ENCODE peak calls at places on chromosomes 16 and 17, in four cellular contexts. G is fibroblast of lung, K is left lung, M is GM12878. X is an unnamed sample.

GRCh38 chr16:70713781-70714180 is 27.9 kb upstream of the MTSS2 start:
- DNase-seq in K (no peak), G (no peak), M (no peak), X (no peak)

GRCh38 chr17:49344914-49345313 is 17.1 kb downstream of the ZNF652 start:
- DNase-seq in M (no peak), G (no peak), K (no peak), X (no peak)

GRCh38 chr16:50302472-50303005 is 36.2 kb downstream of the ADCY7 start:
- DNase-seq in K (peak), G (no peak), M (no peak), X (no peak)

GRCh38 chr16:81408409-81408950 is 36.1 kb upstream of the CMIP start:
- DNase-seq in K (no peak), G (no peak), M (no peak), X (no peak)

GRCh38 chr16:85004587-85005205 is 6.6 kb downstream of the ZDHHC7 start:
- DNase-seq in M (no peak), G (peak), K (peak), X (no peak)

GRCh38 chr17:5226940-5227878 is 7.5 kb downstream of the SCIMP start:
- DNase-seq in K (peak), G (no peak), M (peak), X (no peak)

GRCh38 chr16:86879268-86879667 is 300.9 kb downstream of the FOXL1 start:
- DNase-seq in G (no peak), K (no peak), M (no peak), X (no peak)

GRCh38 chr17:82531431-82531881 is 11.9 kb downstream of the FOXK2 start:
- DNase-seq in G (peak), M (no peak), K (no peak), X (no peak)

GRCh38 chr17:74746922-74747321 is 1.5 kb upstream of the NHERF1 start:
- DNase-seq in G (no peak), K (no peak), M (no peak), X (no peak)

GRCh38 chr16:74449470-74449869 is 28.2 kb upstream of the CLEC18B start:
- DNase-seq in G (no peak), M (no peak), K (no peak), X (no peak)

GRCh38 chr17:9364837-9365430 is 210.7 kb downstream of the STX8 start:
- DNase-seq in K (no peak), M (no peak), G (peak), X (no peak)

GRCh38 chr17:56867948-56868376 is 34.0 kb downstream of the DGKE start:
- DNase-seq in K (no peak), G (no peak), M (no peak), X (no peak)

GRCh38 chr16:11793840-11794239 is 3.2 kb downstream of the ZC3H7A start:
- DNase-seq in G (no peak), K (no peak), M (no peak), X (no peak)

GRCh38 chr17:82175951-82176350 is 36.7 kb downstream of the CCDC57 start:
- DNase-seq in M (no peak), G (no peak), K (no peak), X (no peak)

GRCh38 chr17:74523308-74523707 is 8.0 kb downstream of the CD300LB start:
- DNase-seq in K (peak), M (no peak), G (no peak), X (no peak)

GRCh38 chr17:49545007-49545660 is 30.5 kb upstream of the NXPH3 start:
- DNase-seq in M (no peak), G (no peak), K (no peak), X (no peak)

GRCh38 chr16:51161440-51162195 is 10.5 kb upstream of the SALL1 start:
- DNase-seq in G (peak), M (no peak), K (no peak), X (no peak)

GRCh38 chr17:48621410-48622387 is 4.5 kb downstream of the HOXB9 start:
- DNase-seq in K (no peak), M (no peak), G (no peak), X (no peak)

GRCh38 chr16:5016967-5017677 is 16.6 kb downstream of the NAGPA start:
- DNase-seq in K (no peak), M (no peak), G (no peak), X (no peak)

GRCh38 chr17:28154242-28154641 is 111.8 kb downstream of the NLK start:
- DNase-seq in K (no peak), G (no peak), M (no peak), X (no peak)

GRCh38 chr17:27256225-27257030 is 37.5 kb upstream of the WSB1 start:
- DNase-seq in G (peak), M (no peak), K (no peak), X (no peak)

GRCh38 chr17:7857724-7858486 is at the start of gene CYB5D1:
- DNase-seq in M (no peak), G (peak), K (peak), X (peak)

GRCh38 chr17:80951121-80952090 is 40.2 kb upstream of the CHMP6 start:
- DNase-seq in M (no peak), G (no peak), K (peak), X (no peak)

GRCh38 chr17:79123988-79124387 is 49.4 kb downstream of the ENGASE start:
- DNase-seq in M (no peak), K (no peak), G (no peak), X (no peak)

GRCh38 chr16:13863075-13863765 is 56.7 kb upstream of the ERCC4 start:
- DNase-seq in G (no peak), M (no peak), K (no peak), X (no peak)

GRCh38 chr17:63524051-63524450 is 893 bp downstream of the KCNH6 start:
- DNase-seq in G (no peak), M (no peak), K (no peak), X (no peak)

GRCh38 chr16:90022209-90023077 is 3.2 kb upstream of the DBNDD1 start:
- DNase-seq in M (peak), K (peak), G (peak), X (peak)

GRCh38 chr17:79368521-79368920 is 242.3 kb downstream of the RBFOX3 start:
- DNase-seq in M (no peak), K (no peak), G (no peak), X (no peak)

GRCh38 chr17:51423421-51424160 is 163.2 kb downstream of the UTP18 start:
- DNase-seq in G (no peak), K (no peak), M (no peak), X (no peak)

GRCh38 chr17:81487089-81487486 is 25.5 kb downstream of the ACTG1 start:
- DNase-seq in M (no peak), K (no peak), G (no peak), X (no peak)

GRCh38 chr17:67177732-67178131 is 67.3 kb downstream of the HELZ start:
- DNase-seq in G (no peak), K (no peak), M (no peak), X (no peak)

GRCh38 chr16:30030841-30031413 is at the start of gene TLCD3B:
- DNase-seq in K (no peak), G (no peak), M (no peak), X (no peak)

GRCh38 chr16:89383095-89384003 is 107.0 kb downstream of the ANKRD11 start:
- DNase-seq in G (no peak), K (peak), M (no peak), X (no peak)

DNA sequence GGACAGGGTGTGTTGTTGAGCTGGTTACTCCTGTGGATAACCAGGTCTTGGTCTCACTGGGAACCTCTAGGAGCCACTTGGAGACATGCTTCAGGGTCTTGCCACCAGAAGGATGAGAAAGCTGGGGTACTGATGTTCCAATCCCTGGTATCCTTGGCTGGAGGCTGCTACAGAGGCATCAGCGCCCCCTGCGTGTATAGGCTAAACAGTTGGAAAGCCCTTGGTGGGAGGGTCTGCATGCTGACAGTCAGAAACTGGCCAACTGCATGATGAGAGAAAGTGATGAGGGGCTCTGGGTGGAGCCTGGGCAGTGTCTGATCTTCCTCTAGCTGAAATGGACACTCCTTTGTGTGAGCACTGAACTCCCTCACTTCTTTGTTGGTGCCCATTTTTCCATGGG is 536.9 kb downstream of the XYLT1 start:
- DNase-seq in K (no peak), G (no peak), M (no peak), X (no peak)
- TF ChIP-seq CTCF in K (no peak), G (no peak), M (no peak), X (no peak)

DNA sequence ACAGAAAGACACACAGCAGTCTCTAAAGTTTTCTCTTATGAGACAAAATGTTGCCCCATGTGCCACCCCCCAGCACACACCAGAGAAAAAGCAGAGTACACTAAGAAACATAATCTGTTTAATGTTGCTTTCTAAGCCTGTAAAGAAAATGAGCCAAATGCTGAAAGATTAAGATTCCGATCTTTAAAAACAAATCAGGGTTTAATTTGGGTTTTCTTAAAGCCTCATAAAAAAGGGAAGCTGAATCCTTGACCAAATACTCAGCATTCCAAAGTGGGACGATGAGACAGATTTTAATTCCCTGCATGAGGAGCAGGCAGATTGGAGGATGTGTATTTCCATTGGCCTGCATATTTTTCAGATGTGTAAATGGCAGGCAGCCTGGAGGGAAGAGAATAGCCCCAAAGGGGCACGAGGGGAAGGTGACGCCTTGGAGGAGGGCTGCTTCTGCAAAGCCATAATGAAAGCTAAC is 118.4 kb downstream of the COPRS start:
- DNase-seq in M (no peak), G (peak), K (no peak), X (no peak)
- H3K27ac ChIP-seq in M (no peak), G (peak), K (no peak), X (no peak)

DNA sequence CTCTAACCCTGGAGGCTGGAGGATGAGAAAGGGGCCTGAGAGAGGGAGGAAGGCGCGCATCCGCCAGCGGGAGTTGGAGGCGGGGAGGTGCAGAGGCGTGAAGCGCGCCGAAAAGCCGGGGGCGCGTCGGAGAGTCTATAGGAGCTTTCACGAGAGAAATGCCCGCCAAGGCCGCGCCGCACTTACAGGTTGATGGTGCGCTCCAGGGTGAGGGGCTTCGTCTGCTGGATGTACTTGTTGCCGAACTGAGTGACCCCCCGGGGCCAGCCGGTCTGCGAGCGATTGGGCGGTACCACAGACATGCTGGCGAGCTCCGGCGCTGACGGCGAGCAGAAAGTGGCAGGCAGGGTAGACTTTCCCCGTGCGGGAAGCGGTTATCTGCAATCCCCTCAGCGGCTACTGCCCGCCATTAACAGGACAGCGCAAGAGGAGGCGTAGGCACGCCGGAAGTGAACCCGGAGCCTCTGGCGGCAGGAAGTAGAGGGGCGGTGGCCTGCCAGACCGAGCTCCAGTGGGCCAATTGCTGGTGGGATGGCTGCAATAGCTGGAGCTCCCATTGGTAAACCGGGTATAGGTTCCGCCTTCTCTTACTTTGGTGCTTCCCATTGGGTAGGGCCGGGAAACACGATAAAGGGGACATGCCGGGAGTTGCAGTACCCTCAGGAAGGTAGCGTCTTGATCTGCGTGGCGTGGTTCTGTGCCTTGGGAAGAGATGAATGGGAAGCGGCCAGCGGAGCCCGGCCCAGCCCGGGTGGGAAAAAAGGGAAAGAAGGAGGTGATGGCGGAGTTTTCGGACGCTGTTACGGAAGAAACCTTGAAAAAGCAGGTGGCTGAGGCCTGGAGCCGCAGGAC is at the start of the genes NUDT21 and OGFOD1:
- DNase-seq in K (peak), M (peak), G (peak), X (peak)
- TF ChIP-seq CTCF in K (no peak), M (no peak), G (no peak), X (no peak)

DNA sequence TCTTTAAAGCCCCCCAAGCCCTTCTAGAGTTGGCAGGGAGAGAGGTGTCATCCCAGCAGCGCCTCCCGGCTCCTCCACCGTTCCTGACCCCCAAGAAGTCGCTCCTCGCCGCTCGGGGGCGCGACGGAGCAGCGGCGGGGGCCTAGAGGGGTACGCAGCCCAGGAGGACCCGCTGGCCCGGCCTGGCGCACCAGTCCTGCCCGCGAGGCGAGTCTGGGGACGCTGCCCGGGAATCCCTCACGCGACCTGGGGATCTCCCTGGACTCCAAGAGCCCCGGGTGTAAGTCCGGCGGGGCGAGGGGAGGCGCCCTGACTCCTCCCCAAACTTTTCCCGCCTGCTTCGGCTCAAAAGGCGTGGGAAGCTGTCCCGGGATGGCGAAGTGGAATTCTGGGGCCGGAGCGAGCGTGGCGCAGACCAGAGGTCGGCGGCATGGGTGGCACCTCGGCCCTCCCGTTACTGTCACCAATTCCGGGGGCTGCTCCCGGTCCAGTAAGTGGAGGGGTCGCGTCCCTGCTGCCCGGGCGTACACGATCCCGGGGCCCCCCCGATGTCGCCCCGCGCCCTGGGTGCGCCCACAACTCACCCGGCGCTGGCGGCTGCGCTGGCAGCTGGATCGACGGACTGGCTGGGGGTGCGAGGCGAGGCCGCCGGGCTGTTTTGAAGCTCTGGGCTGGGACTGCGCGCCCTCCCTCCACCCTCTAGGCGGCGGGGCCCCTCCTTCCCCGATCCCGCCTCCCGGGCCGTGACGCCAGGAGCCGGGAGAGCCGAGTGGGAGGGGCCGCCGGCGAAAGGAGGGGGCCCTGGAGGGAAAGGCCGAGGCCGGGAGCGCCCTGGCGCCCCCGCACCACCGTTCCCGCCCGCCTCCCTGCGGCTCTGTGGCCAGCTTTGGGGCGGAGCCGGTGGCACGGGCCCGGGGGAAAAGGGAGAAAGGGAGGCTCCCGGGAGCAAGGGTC is at the start of gene EMP2:
- DNase-seq in K (peak), G (peak), M (no peak), X (no peak)
- H3K27ac ChIP-seq in K (peak), G (peak), M (no peak), X (no peak)

GRCh38 chr17:17275991-17276390 is 5.1 kb downstream of the COPS3 start:
- DNase-seq in M (no peak), K (no peak), G (no peak), X (no peak)

GRCh38 chr17:17264430-17264829 is 16.6 kb downstream of the COPS3 start:
- DNase-seq in K (peak), M (no peak), G (no peak), X (no peak)

GRCh38 chr17:17269926-17270773 is 10.9 kb downstream of the COPS3 start:
- DNase-seq in G (no peak), M (no peak), K (no peak), X (no peak)
- TF ChIP-seq CTCF in G (peak), M (no peak), K (no peak), X (no peak)

GRCh38 chr17:1180958-1181768 is 1.4 kb upstream of the ABR start:
- DNase-seq in K (no peak), M (no peak), G (no peak), X (no peak)

GRCh38 chr17:1181769-1182137 is 2.0 kb upstream of the ABR start:
- DNase-seq in G (peak), M (no peak), K (no peak), X (no peak)

GRCh38 chr17:1179112-1179634 is 608 bp downstream of the ABR start:
- DNase-seq in G (no peak), M (no peak), K (peak), X (no peak)

GRCh38 chr17:1180434-1180742 is 607 bp upstream of the ABR start:
- DNase-seq in K (no peak), G (no peak), M (no peak), X (no peak)

GRCh38 chr17:1179635-1180433 is at the start of gene ABR:
- DNase-seq in G (peak), M (no peak), K (peak), X (peak)
- H3K27ac ChIP-seq in G (no peak), M (peak), K (peak), X (no peak)

DNA sequence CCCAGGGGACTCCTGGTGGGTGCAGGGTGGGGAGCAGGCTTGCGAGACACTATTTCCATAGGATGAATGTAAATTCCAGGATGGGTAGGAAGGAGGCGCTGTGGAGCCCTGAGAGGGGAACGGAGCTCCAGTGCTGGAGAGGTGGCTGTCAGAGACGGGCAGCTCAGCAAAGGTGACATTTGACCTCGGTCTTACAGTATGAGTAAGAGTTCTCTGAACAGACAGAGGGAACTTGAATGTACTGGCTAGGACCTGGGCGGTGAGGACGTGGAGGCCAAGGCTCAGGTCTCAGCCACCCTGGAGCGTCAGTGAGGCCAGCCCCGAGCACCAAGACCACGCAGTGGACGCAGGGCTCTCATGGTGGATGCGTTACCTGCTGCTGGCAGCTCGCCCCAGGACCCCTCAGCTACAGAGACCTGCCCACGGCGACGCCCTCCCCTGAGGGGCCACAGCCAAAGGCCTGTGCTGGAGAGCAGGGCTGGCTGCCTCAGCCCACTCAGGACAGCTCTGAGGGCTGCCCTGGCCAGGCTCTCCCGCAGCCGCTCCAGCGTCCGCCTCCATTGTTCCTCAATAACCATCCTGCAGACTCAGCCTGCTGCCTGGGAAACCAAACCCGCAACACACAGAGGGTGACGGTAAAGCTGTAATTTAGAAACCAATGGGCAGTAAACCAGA is 65.9 kb upstream of the TNRC6C start:
- DNase-seq in G (no peak), K (no peak), M (no peak), X (no peak)
- TF ChIP-seq CTCF in G (peak), K (no peak), M (peak), X (no peak)

GRCh38 chr17:65278820-65279184 is 141.6 kb downstream of the RGS9 start:
- DNase-seq in K (no peak), M (no peak), G (no peak), X (no peak)
- H3K27ac ChIP-seq in K (no peak), M (no peak), G (no peak), X (no peak)

GRCh38 chr17:47301161-47301560 is 22.6 kb upstream of the EFCAB13 start:
- DNase-seq in K (no peak), G (no peak), M (no peak), X (no peak)

GRCh38 chr17:47297661-47298400 is 25.9 kb upstream of the EFCAB13 start:
- DNase-seq in G (peak), K (no peak), M (no peak), X (no peak)

GRCh38 chr17:47299239-47299910 is 24.4 kb upstream of the EFCAB13 start:
- DNase-seq in K (no peak), M (no peak), G (no peak), X (no peak)

GRCh38 chr17:47300718-47301117 is 23.0 kb upstream of the EFCAB13 start:
- DNase-seq in K (no peak), G (no peak), M (no peak), X (no peak)

GRCh38 chr17:47298712-47299111 is 25.0 kb upstream of the EFCAB13 start:
- DNase-seq in G (no peak), K (no peak), M (no peak), X (no peak)
- TF ChIP-seq CTCF in G (no peak), K (no peak), M (no peak), X (no peak)

X was measured in CD4-positive, alpha-beta T cell.